ENCODE peak calls at places on chromosome 2, in ten cellular contexts. One of them, this sample, is unnamed.

GRCh38 chr2:110105608-110106467 is 9.8 kb downstream of the MALL start:
- DNase-seq in fibroblast of the aortic adventitia: peak; percentile 78
- DNase-seq in heart right ventricle: no peak
- DNase-seq in stimulated activated CD4-positive, alpha-beta T cell treated with anti-CD3 and anti-CD28 coated beads, Interleukin-12 subunit alpha, Interleukin-12 subunit beta, amount 100 ng/mL, for 24 hours: no peak
- DNase-seq in posterior vena cava: no peak
- DNase-seq in SHP77: peak; percentile 57
- DNase-seq in lung: no peak
- DNase-seq in A549: peak; percentile 97
- DNase-seq in frontal cortex: no peak
- DNase-seq in NCI-H1417: no peak
- DNase-seq in this sample: no peak

GRCh38 chr2:205909194-205909572 is 176.8 kb downstream of the INO80D start:
- DNase-seq in frontal cortex: no peak
- DNase-seq in heart right ventricle: no peak
- DNase-seq in SHP77: no peak
- DNase-seq in A549: no peak
- DNase-seq in fibroblast of the aortic adventitia: no peak
- DNase-seq in lung: no peak
- DNase-seq in posterior vena cava: no peak
- DNase-seq in NCI-H1417: no peak
- DNase-seq in stimulated activated CD4-positive, alpha-beta T cell treated with anti-CD3 and anti-CD28 coated beads, Interleukin-12 subunit alpha, Interleukin-12 subunit beta, amount 100 ng/mL, for 24 hours: no peak
- DNase-seq in this sample: no peak

GRCh38 chr2:177625744-177626655 is 233.4 kb downstream of the AGPS start:
- DNase-seq in lung: no peak
- DNase-seq in SHP77: peak; percentile 55
- DNase-seq in fibroblast of the aortic adventitia: no peak
- DNase-seq in posterior vena cava: no peak
- DNase-seq in NCI-H1417: peak; percentile 62
- DNase-seq in A549: peak; percentile 7
- DNase-seq in stimulated activated CD4-positive, alpha-beta T cell treated with anti-CD3 and anti-CD28 coated beads, Interleukin-12 subunit alpha, Interleukin-12 subunit beta, amount 100 ng/mL, for 24 hours: no peak
- DNase-seq in heart right ventricle: no peak
- DNase-seq in frontal cortex: no peak
- DNase-seq in this sample: no peak

GRCh38 chr2:233061591-233062446 is 1.7 kb downstream of the INPP5D start:
- DNase-seq in lung: peak; percentile 52
- DNase-seq in heart right ventricle: peak; percentile 71
- DNase-seq in fibroblast of the aortic adventitia: no peak
- DNase-seq in NCI-H1417: no peak
- DNase-seq in posterior vena cava: peak; percentile 86
- DNase-seq in SHP77: peak; percentile 14
- DNase-seq in stimulated activated CD4-positive, alpha-beta T cell treated with anti-CD3 and anti-CD28 coated beads, Interleukin-12 subunit alpha, Interleukin-12 subunit beta, amount 100 ng/mL, for 24 hours: no peak
- DNase-seq in frontal cortex: no peak
- DNase-seq in A549: no peak
- DNase-seq in this sample: peak; percentile 84

GRCh38 chr2:233221378-233222063 is 30.0 kb upstream of the ATG16L1 start:
- DNase-seq in frontal cortex: no peak
- DNase-seq in posterior vena cava: peak; percentile 17
- DNase-seq in NCI-H1417: no peak
- DNase-seq in SHP77: no peak
- DNase-seq in heart right ventricle: no peak
- DNase-seq in fibroblast of the aortic adventitia: peak; percentile 95
- DNase-seq in lung: no peak
- DNase-seq in stimulated activated CD4-positive, alpha-beta T cell treated with anti-CD3 and anti-CD28 coated beads, Interleukin-12 subunit alpha, Interleukin-12 subunit beta, amount 100 ng/mL, for 24 hours: no peak
- DNase-seq in A549: no peak
- DNase-seq in this sample: no peak

GRCh38 chr2:42456126-42456839 is 37.5 kb downstream of the KCNG3 start:
- DNase-seq in posterior vena cava: no peak
- DNase-seq in SHP77: no peak
- DNase-seq in lung: no peak
- DNase-seq in A549: no peak
- DNase-seq in NCI-H1417: no peak
- DNase-seq in heart right ventricle: no peak
- DNase-seq in stimulated activated CD4-positive, alpha-beta T cell treated with anti-CD3 and anti-CD28 coated beads, Interleukin-12 subunit alpha, Interleukin-12 subunit beta, amount 100 ng/mL, for 24 hours: no peak
- DNase-seq in fibroblast of the aortic adventitia: no peak
- DNase-seq in frontal cortex: no peak
- DNase-seq in this sample: no peak

GRCh38 chr2:32277674-32278475 is at the start of gene YIPF4:
- DNase-seq in A549: peak; percentile 95
- DNase-seq in stimulated activated CD4-positive, alpha-beta T cell treated with anti-CD3 and anti-CD28 coated beads, Interleukin-12 subunit alpha, Interleukin-12 subunit beta, amount 100 ng/mL, for 24 hours: peak; percentile 71
- DNase-seq in NCI-H1417: peak; percentile 91
- DNase-seq in posterior vena cava: peak; percentile 94
- DNase-seq in lung: peak; percentile 87
- DNase-seq in heart right ventricle: peak; percentile 86
- DNase-seq in SHP77: peak; percentile 82
- DNase-seq in frontal cortex: peak; percentile 95
- DNase-seq in fibroblast of the aortic adventitia: peak; percentile 96
- DNase-seq in this sample: peak; percentile 82

GRCh38 chr2:172556284-172557033 is 569 bp downstream of the PDK1 start:
- DNase-seq in fibroblast of the aortic adventitia: peak; percentile 80
- DNase-seq in frontal cortex: peak; percentile 42
- DNase-seq in posterior vena cava: peak; percentile 84
- DNase-seq in NCI-H1417: peak; percentile 37
- DNase-seq in stimulated activated CD4-positive, alpha-beta T cell treated with anti-CD3 and anti-CD28 coated beads, Interleukin-12 subunit alpha, Interleukin-12 subunit beta, amount 100 ng/mL, for 24 hours: peak; percentile 38
- DNase-seq in SHP77: no peak
- DNase-seq in heart right ventricle: peak; percentile 62
- DNase-seq in lung: peak; percentile 60
- DNase-seq in A549: peak; percentile 49
- DNase-seq in this sample: peak; percentile 83

GRCh38 chr2:55144922-55145820 is 86.9 kb downstream of the CLHC1 start:
- DNase-seq in SHP77: no peak
- DNase-seq in frontal cortex: no peak
- DNase-seq in NCI-H1417: no peak
- DNase-seq in lung: no peak
- DNase-seq in A549: no peak
- DNase-seq in stimulated activated CD4-positive, alpha-beta T cell treated with anti-CD3 and anti-CD28 coated beads, Interleukin-12 subunit alpha, Interleukin-12 subunit beta, amount 100 ng/mL, for 24 hours: no peak
- DNase-seq in heart right ventricle: no peak
- DNase-seq in fibroblast of the aortic adventitia: no peak
- DNase-seq in posterior vena cava: no peak
- DNase-seq in this sample: no peak

GRCh38 chr2:26735096-26735495 is 29.0 kb upstream of the SLC35F6 start:
- DNase-seq in lung: no peak
- DNase-seq in posterior vena cava: no peak
- DNase-seq in NCI-H1417: no peak
- DNase-seq in SHP77: no peak
- DNase-seq in stimulated activated CD4-positive, alpha-beta T cell treated with anti-CD3 and anti-CD28 coated beads, Interleukin-12 subunit alpha, Interleukin-12 subunit beta, amount 100 ng/mL, for 24 hours: no peak
- DNase-seq in A549: peak; percentile 86
- DNase-seq in fibroblast of the aortic adventitia: peak; percentile 97
- DNase-seq in heart right ventricle: no peak
- DNase-seq in frontal cortex: no peak
- DNase-seq in this sample: no peak

GRCh38 chr2:148338544-148338943 is 306.0 kb upstream of the EPC2 start:
- DNase-seq in frontal cortex: no peak
- DNase-seq in stimulated activated CD4-positive, alpha-beta T cell treated with anti-CD3 and anti-CD28 coated beads, Interleukin-12 subunit alpha, Interleukin-12 subunit beta, amount 100 ng/mL, for 24 hours: no peak
- DNase-seq in SHP77: no peak
- DNase-seq in posterior vena cava: no peak
- DNase-seq in A549: no peak
- DNase-seq in heart right ventricle: no peak
- DNase-seq in lung: no peak
- DNase-seq in NCI-H1417: no peak
- DNase-seq in fibroblast of the aortic adventitia: peak; percentile 71
- DNase-seq in this sample: no peak

GRCh38 chr2:39772086-39772811 is 6.8 kb downstream of the THUMPD2 start:
- DNase-seq in heart right ventricle: no peak
- DNase-seq in A549: no peak
- DNase-seq in posterior vena cava: no peak
- DNase-seq in frontal cortex: no peak
- DNase-seq in NCI-H1417: no peak
- DNase-seq in fibroblast of the aortic adventitia: peak; percentile 51
- DNase-seq in SHP77: no peak
- DNase-seq in lung: no peak
- DNase-seq in stimulated activated CD4-positive, alpha-beta T cell treated with anti-CD3 and anti-CD28 coated beads, Interleukin-12 subunit alpha, Interleukin-12 subunit beta, amount 100 ng/mL, for 24 hours: no peak
- DNase-seq in this sample: no peak

GRCh38 chr2:67400560-67401464 is 3.7 kb downstream of the ETAA1 start:
- DNase-seq in heart right ventricle: no peak
- DNase-seq in A549: peak; percentile 11
- DNase-seq in stimulated activated CD4-positive, alpha-beta T cell treated with anti-CD3 and anti-CD28 coated beads, Interleukin-12 subunit alpha, Interleukin-12 subunit beta, amount 100 ng/mL, for 24 hours: no peak
- DNase-seq in lung: no peak
- DNase-seq in SHP77: no peak
- DNase-seq in posterior vena cava: no peak
- DNase-seq in NCI-H1417: no peak
- DNase-seq in fibroblast of the aortic adventitia: peak; percentile 45
- DNase-seq in frontal cortex: no peak
- DNase-seq in this sample: no peak

GRCh38 chr2:32009479-32010256 is 1.1 kb downstream of the MEMO1 start:
- DNase-seq in A549: peak; percentile 35
- DNase-seq in frontal cortex: peak; percentile 36
- DNase-seq in posterior vena cava: peak; percentile 85
- DNase-seq in heart right ventricle: peak; percentile 46
- DNase-seq in SHP77: peak; percentile 22
- DNase-seq in fibroblast of the aortic adventitia: peak; percentile 5
- DNase-seq in lung: peak; percentile 55
- DNase-seq in stimulated activated CD4-positive, alpha-beta T cell treated with anti-CD3 and anti-CD28 coated beads, Interleukin-12 subunit alpha, Interleukin-12 subunit beta, amount 100 ng/mL, for 24 hours: no peak
- DNase-seq in NCI-H1417: peak; percentile 26
- DNase-seq in this sample: peak; percentile 48

GRCh38 chr2:218369374-218369773 is 12.7 kb upstream of the SLC11A1 start:
- DNase-seq in heart right ventricle: no peak
- DNase-seq in stimulated activated CD4-positive, alpha-beta T cell treated with anti-CD3 and anti-CD28 coated beads, Interleukin-12 subunit alpha, Interleukin-12 subunit beta, amount 100 ng/mL, for 24 hours: no peak
- DNase-seq in lung: no peak
- DNase-seq in A549: no peak
- DNase-seq in SHP77: peak; percentile 54
- DNase-seq in NCI-H1417: peak; percentile 20
- DNase-seq in fibroblast of the aortic adventitia: no peak
- DNase-seq in posterior vena cava: peak; percentile 40
- DNase-seq in frontal cortex: no peak
- DNase-seq in this sample: peak; percentile 36

GRCh38 chr2:146837857-146838256 is 1007.0 kb upstream of the ACVR2A start:
- DNase-seq in fibroblast of the aortic adventitia: peak; percentile 13
- DNase-seq in heart right ventricle: no peak
- DNase-seq in lung: no peak
- DNase-seq in stimulated activated CD4-positive, alpha-beta T cell treated with anti-CD3 and anti-CD28 coated beads, Interleukin-12 subunit alpha, Interleukin-12 subunit beta, amount 100 ng/mL, for 24 hours: no peak
- DNase-seq in A549: no peak
- DNase-seq in SHP77: peak; percentile 34
- DNase-seq in posterior vena cava: no peak
- DNase-seq in NCI-H1417: no peak
- DNase-seq in frontal cortex: no peak
- DNase-seq in this sample: no peak

This sample was measured in right cardiac atrium.